ENCODE peak calls at places on chromosomes 4 and X, in six cellular contexts. P, Y, L, D, B and K are unnamed samples.

GRCh38 chr4:1310031-1310795 is 20.5 kb downstream of the MAEA start:
- DNase-seq in B (no peak), P (no peak), Y (no peak), L (no peak), D (no peak), K (peak)

GRCh38 chr4:76197971-76198410 is 15.6 kb downstream of the SCARB2 start:
- DNase-seq in L (peak), Y (no peak), D (no peak), P (peak), B (no peak), K (peak)

GRCh38 chrX:85084770-85085393 is 81.2 kb downstream of the APOOL start:
- DNase-seq in D (peak), L (peak), P (no peak), Y (peak), B (no peak), K (peak)

GRCh38 chr4:113316879-113317278 is 267.4 kb downstream of the ANK2 start:
- DNase-seq in L (peak), B (no peak), Y (no peak), D (no peak), P (no peak), K (no peak)

GRCh38 chr4:1008840-1009646 is 2.4 kb upstream of the FGFRL1 start:
- DNase-seq in P (peak), B (no peak), L (no peak), D (no peak), Y (no peak), K (no peak)

GRCh38 chr4:123699823-123700822 is 303.5 kb downstream of the SPRY1 start:
- DNase-seq in Y (no peak), P (no peak), L (no peak), B (peak), D (peak), K (peak)

GRCh38 chrX:46325312-46325877 is 219.8 kb downstream of the ZNF674 start:
- DNase-seq in B (peak), L (no peak), Y (peak), D (peak), P (no peak), K (peak)

GRCh38 chrX:29690061-29690460 is 525.3 kb upstream of the MAGEB2 start:
- DNase-seq in B (no peak), Y (no peak), D (peak), L (no peak), P (no peak), K (peak)

GRCh38 chr4:63296773-63297172 is 1112.5 kb downstream of the TECRL start:
- DNase-seq in Y (peak), B (no peak), D (no peak), L (no peak), P (no peak), K (peak)

GRCh38 chr4:83603130-83603529 is 67.2 kb downstream of the GPAT3 start:
- DNase-seq in P (no peak), B (peak), Y (no peak), D (peak), L (no peak), K (peak)

GRCh38 chr4:184317234-184317918 is 99.7 kb upstream of the ENPP6 start:
- DNase-seq in B (no peak), D (peak), L (no peak), Y (no peak), P (no peak), K (peak)

GRCh38 chrX:141314441-141314840 is 72.1 kb upstream of the SPANXC start:
- DNase-seq in Y (no peak), P (no peak), D (peak), B (no peak), L (no peak), K (peak)

GRCh38 chr4:172887959-172888358 is 280.7 kb upstream of the GALNT7 start:
- DNase-seq in B (no peak), D (no peak), P (no peak), Y (no peak), L (no peak), K (no peak)

GRCh38 chrX:2642146-2642545 is 48.9 kb upstream of the CD99 start:
- DNase-seq in P (no peak), B (no peak), Y (no peak), L (no peak), D (no peak), K (no peak)

GRCh38 chr4:160835789-160836188 is 1328.0 kb downstream of the FSTL5 start:
- DNase-seq in D (no peak), Y (peak), L (no peak), P (no peak), B (no peak), K (peak)

GRCh38 chr4:44257461-44257860 is 191.1 kb downstream of the KCTD8 start:
- DNase-seq in B (no peak), P (no peak), D (no peak), Y (no peak), L (no peak), K (no peak)

GRCh38 chr4:88880501-88881226 is 176.3 kb downstream of the FAM13A start:
- DNase-seq in P (no peak), Y (no peak), D (peak), L (peak), B (no peak), K (no peak)

GRCh38 chr4:26787461-26788340 is 72.9 kb upstream of the STIM2 start:
- DNase-seq in P (peak), B (no peak), D (peak), L (peak), Y (peak), K (peak)

GRCh38 chr4:152696764-152697250 is 17.0 kb upstream of the TMEM154 start:
- DNase-seq in Y (no peak), D (no peak), L (no peak), B (no peak), P (peak), K (peak)

GRCh38 chr4:6986781-6987565 is 56.2 kb upstream of the TADA2B start:
- DNase-seq in B (no peak), Y (peak), P (peak), L (peak), D (peak), K (peak)

GRCh38 chr4:113435893-113436292 is 325.6 kb downstream of the CAMK2D start:
- DNase-seq in P (no peak), Y (no peak), L (peak), B (no peak), D (peak), K (peak)

GRCh38 chr4:8840006-8840793 is 31.4 kb downstream of the HMX1 start:
- DNase-seq in Y (no peak), L (no peak), B (no peak), P (peak), D (no peak), K (no peak)

GRCh38 chr4:89365375-89366170 is 58.0 kb upstream of the GPRIN3 start:
- DNase-seq in D (no peak), B (no peak), Y (peak), P (no peak), L (no peak), K (no peak)

GRCh38 chr4:36638273-36638811 is 356.9 kb downstream of the DTHD1 start:
- DNase-seq in P (no peak), Y (no peak), L (no peak), B (no peak), D (no peak), K (no peak)

GRCh38 chr4:61200991-61201526 is 933 bp downstream of the ADGRL3 start:
- DNase-seq in Y (no peak), L (peak), D (peak), P (no peak), B (no peak), K (peak)

GRCh38 chrX:154353172-154353843 is 21.1 kb downstream of the FLNA start:
- DNase-seq in L (peak), Y (peak), P (no peak), D (no peak), B (no peak), K (no peak)

GRCh38 chr4:14787894-14788293 is 214.4 kb upstream of the CPEB2 start:
- DNase-seq in P (peak), D (no peak), B (no peak), L (peak), Y (peak), K (peak)

GRCh38 chr4:20288846-20289512 is 37.3 kb downstream of the SLIT2 start:
- DNase-seq in L (no peak), B (no peak), Y (no peak), P (no peak), D (no peak), K (no peak)

GRCh38 chrX:22526339-22526738 is 253.6 kb downstream of the CBLL2 start:
- DNase-seq in D (no peak), Y (peak), B (peak), L (no peak), P (no peak), K (peak)

DNA sequence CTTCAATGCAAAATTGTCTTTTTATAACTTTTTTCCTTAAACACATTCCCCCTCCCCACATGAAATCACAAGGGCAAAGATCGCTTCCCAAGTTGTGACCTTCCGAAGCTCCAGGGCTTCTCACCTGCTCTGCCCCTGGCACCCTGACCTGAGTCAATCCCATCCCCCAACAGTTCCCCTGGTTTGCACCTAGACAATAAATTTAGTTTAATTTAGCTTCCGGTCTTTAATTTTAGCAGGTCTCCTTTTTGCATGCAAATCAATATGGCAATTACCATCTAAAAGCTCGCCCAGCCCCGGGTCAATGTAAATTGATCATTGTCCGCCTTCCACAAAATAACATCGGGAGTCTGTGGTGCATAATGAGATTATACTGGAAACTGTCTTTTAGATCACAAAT is 6.8 kb downstream of the BCOR start:
- DNase-seq in Y (no peak), L (no peak), P (no peak), B (no peak), D (no peak), K (no peak)
- H3K4me3 ChIP-seq in Y (no peak), L (peak), P (no peak), B (no peak), D (no peak), K (no peak)

DNA sequence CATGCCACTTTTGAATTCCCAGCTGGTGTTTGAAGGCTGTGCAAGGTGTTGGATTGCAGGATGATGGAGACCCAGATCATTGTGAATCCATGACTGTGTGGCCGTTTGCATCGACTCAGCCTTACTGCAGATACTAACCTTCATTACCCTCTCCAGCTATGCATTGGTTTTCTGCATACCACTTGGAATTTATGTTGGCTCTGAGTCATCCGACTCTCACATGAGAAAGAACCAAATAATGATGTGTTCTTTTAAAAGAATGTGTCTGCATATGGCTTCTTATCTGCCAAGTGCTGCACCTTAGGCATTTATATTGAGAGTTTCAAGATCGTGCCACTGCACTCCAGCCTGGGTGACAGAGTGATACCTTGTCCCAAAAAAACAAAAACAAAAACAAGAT is 106.7 kb upstream of the PRKX start:
- DNase-seq in Y (no peak), L (no peak), D (peak), P (no peak), B (peak), K (peak)
- H3K4me3 ChIP-seq in Y (no peak), L (no peak), D (no peak), P (no peak), B (no peak), K (no peak)

GRCh38 chrX:12871181-12871580 is 4.3 kb downstream of the TLR7 start:
- DNase-seq in B (no peak), D (no peak), Y (no peak), P (no peak), L (no peak), K (no peak)

GRCh38 chrX:12865359-12865758 is 1.5 kb upstream of the TLR7 start:
- DNase-seq in B (no peak), L (peak), Y (no peak), P (no peak), D (peak), K (no peak)

GRCh38 chrX:12868747-12869146 is 1.9 kb downstream of the TLR7 start:
- DNase-seq in Y (no peak), L (no peak), D (no peak), B (no peak), P (no peak), K (no peak)

GRCh38 chrX:12867746-12868145 is 874 bp downstream of the TLR7 start:
- DNase-seq in Y (no peak), P (no peak), B (no peak), L (no peak), D (peak), K (no peak)

GRCh38 chrX:12866451-12867377 is at the start of gene TLR7:
- DNase-seq in L (no peak), D (no peak), B (no peak), Y (no peak), P (no peak), K (no peak)
- H3K4me3 ChIP-seq in L (no peak), D (no peak), B (no peak), Y (no peak), P (no peak), K (no peak)

DNA sequence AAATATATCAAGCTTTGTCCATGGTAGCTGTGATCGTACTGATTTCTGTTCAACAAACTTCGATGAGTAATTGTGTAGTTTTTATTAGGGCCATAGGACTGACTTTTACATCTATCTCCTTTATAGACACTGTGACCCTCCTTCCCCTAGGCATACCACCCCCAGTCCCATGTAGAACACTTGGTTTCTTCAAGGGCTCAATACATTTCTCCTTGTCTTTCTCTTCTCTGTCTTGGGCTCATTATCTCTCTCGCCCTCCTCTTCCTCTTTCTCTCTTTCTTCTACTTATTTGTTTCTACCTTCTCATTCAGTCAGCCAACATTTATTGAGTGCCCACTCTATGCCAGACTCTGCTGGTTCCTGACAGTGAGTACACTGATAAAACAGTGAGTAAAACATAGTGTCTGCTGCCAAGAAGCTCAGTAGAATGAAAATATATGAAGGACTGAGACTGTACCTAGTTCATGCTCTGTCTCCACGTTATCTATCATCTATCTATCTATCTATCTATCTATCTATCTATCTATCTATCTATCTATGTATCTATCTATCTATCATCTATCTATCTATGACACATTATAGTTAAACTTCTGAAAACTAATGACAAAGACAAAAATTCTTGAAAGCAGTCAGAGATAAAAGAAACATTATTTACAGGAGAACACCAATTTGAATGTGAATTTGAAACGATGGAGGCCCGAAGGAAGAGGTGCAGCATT is 122.8 kb downstream of the RBMX2 start:
- DNase-seq in L (no peak), B (no peak), Y (no peak), D (no peak), P (no peak), K (no peak)
- H3K4me3 ChIP-seq in L (peak), B (no peak), Y (no peak), D (no peak), P (no peak), K (no peak)